ENCODE peak calls at places on chromosomes 5 and 9, in six cellular contexts. One of them, this sample, is unnamed.

GRCh38 chr9:127035948-127036347 is 86.5 kb downstream of the ANGPTL2 start:
- DNase-seq in RWPE1: no peak
- DNase-seq in AG10803: peak; percentile 78
- DNase-seq in neuronal stem cell: no peak
- DNase-seq in GM23248: peak; percentile 41
- DNase-seq in upper lobe of right lung: no peak
- DNase-seq in this sample: no peak

GRCh38 chr9:75197521-75197920 is 109.2 kb downstream of the OSTF1 start:
- DNase-seq in RWPE1: no peak
- DNase-seq in AG10803: peak; percentile 17
- DNase-seq in neuronal stem cell: no peak
- DNase-seq in GM23248: peak; percentile 54
- DNase-seq in upper lobe of right lung: no peak
- DNase-seq in this sample: no peak

GRCh38 chr5:180133971-180134508 is 62.5 kb upstream of the RNF130 start:
- DNase-seq in RWPE1: no peak
- DNase-seq in AG10803: no peak
- DNase-seq in neuronal stem cell: no peak
- DNase-seq in GM23248: no peak
- DNase-seq in upper lobe of right lung: no peak
- DNase-seq in this sample: peak; percentile 66

GRCh38 chr5:75611324-75612210 is at the start of gene ANKDD1B:
- DNase-seq in RWPE1: peak; percentile 46
- DNase-seq in AG10803: no peak
- DNase-seq in neuronal stem cell: peak; percentile 29
- DNase-seq in GM23248: peak; percentile 59
- DNase-seq in upper lobe of right lung: peak; percentile 74
- DNase-seq in this sample: peak; percentile 78

GRCh38 chr5:45189481-45189880 is 380.7 kb downstream of the MRPS30 start:
- DNase-seq in RWPE1: no peak
- DNase-seq in AG10803: no peak
- DNase-seq in neuronal stem cell: no peak
- DNase-seq in GM23248: no peak
- DNase-seq in upper lobe of right lung: no peak
- DNase-seq in this sample: no peak

GRCh38 chr9:83280259-83280658 is 217.3 kb upstream of the RASEF start:
- DNase-seq in RWPE1: no peak
- DNase-seq in AG10803: peak; percentile 70
- DNase-seq in neuronal stem cell: no peak
- DNase-seq in GM23248: peak; percentile 67
- DNase-seq in upper lobe of right lung: no peak
- DNase-seq in this sample: no peak

GRCh38 chr9:135456436-135457104 is 23.0 kb upstream of the PPP1R26 start:
- DNase-seq in RWPE1: no peak
- DNase-seq in AG10803: no peak
- DNase-seq in neuronal stem cell: no peak
- DNase-seq in GM23248: no peak
- DNase-seq in upper lobe of right lung: no peak
- DNase-seq in this sample: no peak

GRCh38 chr5:128144491-128144890 is 60.9 kb downstream of the SLC12A2 start:
- DNase-seq in RWPE1: no peak
- DNase-seq in AG10803: peak; percentile 81
- DNase-seq in neuronal stem cell: no peak
- DNase-seq in GM23248: peak; percentile 6
- DNase-seq in upper lobe of right lung: no peak
- DNase-seq in this sample: no peak

GRCh38 chr5:150349681-150350275 is 7.7 kb upstream of the TCOF1 start:
- DNase-seq in RWPE1: no peak
- DNase-seq in AG10803: no peak
- DNase-seq in neuronal stem cell: no peak
- DNase-seq in GM23248: no peak
- DNase-seq in upper lobe of right lung: no peak
- DNase-seq in this sample: no peak

GRCh38 chr9:33019797-33020196 is 5.3 kb upstream of the DNAJA1 start:
- DNase-seq in RWPE1: no peak
- DNase-seq in AG10803: no peak
- DNase-seq in neuronal stem cell: no peak
- DNase-seq in GM23248: no peak
- DNase-seq in upper lobe of right lung: no peak
- DNase-seq in this sample: no peak

GRCh38 chr9:96219615-96220257 is 82.2 kb downstream of the HSD17B3 start:
- DNase-seq in RWPE1: peak; percentile 48
- DNase-seq in AG10803: peak; percentile 34
- DNase-seq in neuronal stem cell: no peak
- DNase-seq in GM23248: peak; percentile 77
- DNase-seq in upper lobe of right lung: peak; percentile 75
- DNase-seq in this sample: peak; percentile 81

GRCh38 chr5:151047814-151048425 is 27.5 kb downstream of the GPX3 start:
- DNase-seq in RWPE1: no peak
- DNase-seq in AG10803: no peak
- DNase-seq in neuronal stem cell: no peak
- DNase-seq in GM23248: peak; percentile 54
- DNase-seq in upper lobe of right lung: no peak
- DNase-seq in this sample: no peak

GRCh38 chr5:171776747-171777419 is 8.7 kb upstream of the SMIM23 start:
- DNase-seq in RWPE1: no peak
- DNase-seq in AG10803: peak; percentile 74
- DNase-seq in neuronal stem cell: no peak
- DNase-seq in GM23248: peak; percentile 74
- DNase-seq in upper lobe of right lung: no peak
- DNase-seq in this sample: no peak

GRCh38 chr5:179549973-179550510 is 312 bp upstream of the RUFY1 start:
- DNase-seq in RWPE1: no peak
- DNase-seq in AG10803: no peak
- DNase-seq in neuronal stem cell: peak; percentile 42
- DNase-seq in GM23248: peak; percentile 79
- DNase-seq in upper lobe of right lung: no peak
- DNase-seq in this sample: peak; percentile 93

GRCh38 chr5:125301704-125302103 is 555.3 kb upstream of the ZNF608 start:
- DNase-seq in RWPE1: no peak
- DNase-seq in AG10803: no peak
- DNase-seq in neuronal stem cell: no peak
- DNase-seq in GM23248: no peak
- DNase-seq in upper lobe of right lung: no peak
- DNase-seq in this sample: no peak

GRCh38 chr5:179700401-179700918 is 1.7 kb downstream of the CANX start:
- DNase-seq in RWPE1: peak; percentile 38
- DNase-seq in AG10803: no peak
- DNase-seq in neuronal stem cell: no peak
- DNase-seq in GM23248: peak; percentile 29
- DNase-seq in upper lobe of right lung: no peak
- DNase-seq in this sample: no peak

GRCh38 chr5:71589903-71590302 is 2.8 kb downstream of the MCCC2 start:
- DNase-seq in RWPE1: no peak
- DNase-seq in AG10803: no peak
- DNase-seq in neuronal stem cell: no peak
- DNase-seq in GM23248: no peak
- DNase-seq in upper lobe of right lung: no peak
- DNase-seq in this sample: no peak

GRCh38 chr5:15092801-15093200 is 221.2 kb upstream of the ANKH start:
- DNase-seq in RWPE1: no peak
- DNase-seq in AG10803: no peak
- DNase-seq in neuronal stem cell: no peak
- DNase-seq in GM23248: no peak
- DNase-seq in upper lobe of right lung: no peak
- DNase-seq in this sample: no peak

GRCh38 chr9:87381050-87381711 is 116.5 kb upstream of the DAPK1 start:
- DNase-seq in RWPE1: no peak
- DNase-seq in AG10803: peak; percentile 97
- DNase-seq in neuronal stem cell: no peak
- DNase-seq in GM23248: peak; percentile 62
- DNase-seq in upper lobe of right lung: no peak
- DNase-seq in this sample: no peak

GRCh38 chr5:171848006-171848405 is 62.4 kb downstream of the SMIM23 start:
- DNase-seq in RWPE1: no peak
- DNase-seq in AG10803: no peak
- DNase-seq in neuronal stem cell: no peak
- DNase-seq in GM23248: no peak
- DNase-seq in upper lobe of right lung: no peak
- DNase-seq in this sample: no peak

GRCh38 chr9:90948156-90948555 is 146.5 kb downstream of the SYK start:
- DNase-seq in RWPE1: no peak
- DNase-seq in AG10803: no peak
- DNase-seq in neuronal stem cell: no peak
- DNase-seq in GM23248: no peak
- DNase-seq in upper lobe of right lung: no peak
- DNase-seq in this sample: no peak

GRCh38 chr5:130436430-130436829 is 532.2 kb downstream of the CHSY3 start:
- DNase-seq in RWPE1: no peak
- DNase-seq in AG10803: no peak
- DNase-seq in neuronal stem cell: no peak
- DNase-seq in GM23248: no peak
- DNase-seq in upper lobe of right lung: no peak
- DNase-seq in this sample: no peak

GRCh38 chr9:14271078-14271673 is 42.8 kb downstream of the NFIB start:
- DNase-seq in RWPE1: peak; percentile 5
- DNase-seq in AG10803: peak; percentile 27
- DNase-seq in neuronal stem cell: no peak
- DNase-seq in GM23248: peak; percentile 19
- DNase-seq in upper lobe of right lung: no peak
- DNase-seq in this sample: no peak

GRCh38 chr5:110371725-110372041 is 354.8 kb downstream of the TMEM232 start:
- DNase-seq in RWPE1: no peak
- DNase-seq in AG10803: no peak
- DNase-seq in neuronal stem cell: no peak
- DNase-seq in GM23248: no peak
- DNase-seq in upper lobe of right lung: no peak
- DNase-seq in this sample: no peak

GRCh38 chr5:38207343-38207742 is 51.0 kb upstream of the EGFLAM start:
- DNase-seq in RWPE1: no peak
- DNase-seq in AG10803: peak; percentile 4
- DNase-seq in neuronal stem cell: no peak
- DNase-seq in GM23248: peak; percentile 31
- DNase-seq in upper lobe of right lung: no peak
- DNase-seq in this sample: no peak

GRCh38 chr5:66174338-66174737 is 30.2 kb downstream of the SREK1 start:
- DNase-seq in RWPE1: no peak
- DNase-seq in AG10803: peak; percentile 16
- DNase-seq in neuronal stem cell: no peak
- DNase-seq in GM23248: peak; percentile 59
- DNase-seq in upper lobe of right lung: no peak
- DNase-seq in this sample: no peak

GRCh38 chr9:118829334-118829733 is 539.9 kb downstream of the BRINP1 start:
- DNase-seq in RWPE1: no peak
- DNase-seq in AG10803: peak; percentile 36
- DNase-seq in neuronal stem cell: peak; percentile 8
- DNase-seq in GM23248: peak; percentile 59
- DNase-seq in upper lobe of right lung: no peak
- DNase-seq in this sample: no peak

GRCh38 chr5:72110401-72111013 is 3.2 kb downstream of the MAP1B start:
- DNase-seq in RWPE1: no peak
- DNase-seq in AG10803: peak; percentile 28
- DNase-seq in neuronal stem cell: no peak
- DNase-seq in GM23248: peak; percentile 58
- DNase-seq in upper lobe of right lung: no peak
- DNase-seq in this sample: no peak

GRCh38 chr9:38141751-38142150 is 72.7 kb upstream of the SHB start:
- DNase-seq in RWPE1: peak; percentile 67
- DNase-seq in AG10803: peak; percentile 66
- DNase-seq in neuronal stem cell: no peak
- DNase-seq in GM23248: peak; percentile 72
- DNase-seq in upper lobe of right lung: peak; percentile 6
- DNase-seq in this sample: no peak

GRCh38 chr5:177242304-177242703 is 61.2 kb downstream of the RAB24 start:
- DNase-seq in RWPE1: no peak
- DNase-seq in AG10803: no peak
- DNase-seq in neuronal stem cell: no peak
- DNase-seq in GM23248: no peak
- DNase-seq in upper lobe of right lung: no peak
- DNase-seq in this sample: no peak

GRCh38 chr9:2292733-2293132 is 277.6 kb downstream of the SMARCA2 start:
- DNase-seq in RWPE1: no peak
- DNase-seq in AG10803: no peak
- DNase-seq in neuronal stem cell: no peak
- DNase-seq in GM23248: no peak
- DNase-seq in upper lobe of right lung: no peak
- DNase-seq in this sample: no peak

GRCh38 chr9:89463986-89464901 is 33.7 kb downstream of the SEMA4D start:
- DNase-seq in RWPE1: no peak
- DNase-seq in AG10803: no peak
- DNase-seq in neuronal stem cell: no peak
- DNase-seq in GM23248: no peak
- DNase-seq in upper lobe of right lung: peak; percentile 55
- DNase-seq in this sample: peak; percentile 88

GRCh38 chr5:58311526-58311925 is 148.4 kb downstream of the PLK2 start:
- DNase-seq in RWPE1: no peak
- DNase-seq in AG10803: no peak
- DNase-seq in neuronal stem cell: no peak
- DNase-seq in GM23248: no peak
- DNase-seq in upper lobe of right lung: no peak
- DNase-seq in this sample: no peak